ENCODE peak calls at places on chromosomes 11 and 22, in four cellular contexts. D, B, Z and A are unnamed samples.
A peak's percentile ranks its signal among the peaks of the same experiment; 100 is the strongest.

GRCh38 chr22:48318575-48319320 is 1508.9 kb downstream of the BRD1 start:
- DNase-seq in Z (peak; percentile 76), B (no peak), D (no peak), A (no peak)

GRCh38 chr22:17314472-17314871 is 54.8 kb upstream of the CECR2 start:
- DNase-seq in B (no peak), Z (peak; percentile 6), D (no peak), A (no peak)

GRCh38 chr11:68146010-68146540 is 24.9 kb upstream of the CHKA start:
- DNase-seq in D (peak; percentile 19), Z (peak; percentile 95), B (no peak), A (no peak)

GRCh38 chr11:62710001-62710345 is 2.5 kb downstream of the GNG3 start:
- DNase-seq in Z (no peak), D (peak; percentile 55), B (no peak), A (no peak)

GRCh38 chr22:30649430-30650007 is 13.9 kb downstream of the SLC35E4 start:
- DNase-seq in Z (peak; percentile 89), B (peak; percentile 63), D (peak; percentile 77), A (peak; percentile 45)

GRCh38 chr11:116182356-116182966 is 590.3 kb downstream of the BUD13 start:
- DNase-seq in B (no peak), Z (no peak), D (no peak), A (no peak)

GRCh38 chr11:133842053-133842452 is 3.3 kb downstream of the SPATA19 start:
- DNase-seq in D (no peak), B (no peak), Z (peak; percentile 69), A (no peak)

GRCh38 chr11:2974272-2974671 is 17.9 kb downstream of the NAP1L4 start:
- DNase-seq in D (no peak), B (no peak), Z (no peak), A (no peak)

GRCh38 chr11:27300974-27301373 is 62.0 kb downstream of the CCDC34 start:
- DNase-seq in Z (no peak), B (no peak), D (no peak), A (no peak)

GRCh38 chr22:27719033-27719341 is 82.6 kb downstream of the MN1 start:
- DNase-seq in D (no peak), Z (no peak), B (no peak), A (no peak)

GRCh38 chr11:46948378-46949131 is 12.0 kb downstream of the CSTPP1 start:
- DNase-seq in D (peak; percentile 71), B (peak; percentile 89), Z (no peak), A (no peak)

GRCh38 chr11:16820324-16821092 is 82.1 kb downstream of the C11orf58 start:
- DNase-seq in Z (peak; percentile 92), B (peak; percentile 51), D (peak; percentile 70), A (peak; percentile 23)

GRCh38 chr11:120597250-120597649 is 85.7 kb downstream of the GRIK4 start:
- DNase-seq in Z (no peak), B (no peak), D (no peak), A (no peak)

GRCh38 chr11:104967493-104968364 is 645 bp downstream of the CASP4 start:
- DNase-seq in B (no peak), D (peak; percentile 37), Z (no peak), A (no peak)

GRCh38 chr11:104164028-104164520 is at the start of gene PDGFD:
- DNase-seq in Z (peak; percentile 93), B (peak; percentile 10), D (peak; percentile 62), A (peak; percentile 25)

GRCh38 chr11:44006882-44007495 is 40.8 kb upstream of the ACCSL start:
- DNase-seq in Z (peak; percentile 76), B (no peak), D (no peak), A (no peak)

GRCh38 chr11:69353696-69354544 is 60.0 kb downstream of the MYEOV start:
- DNase-seq in B (no peak), D (no peak), Z (peak; percentile 68), A (no peak)

GRCh38 chr22:38927033-38927789 is 30.2 kb upstream of the APOBEC3A start:
- DNase-seq in D (peak; percentile 59), Z (peak; percentile 90), B (peak; percentile 54), A (peak; percentile 40)

GRCh38 chr11:4393209-4394196 is at the start of gene TRIM21:
- DNase-seq in B (peak; percentile 75), D (peak; percentile 83), Z (peak; percentile 95), A (peak; percentile 74)

GRCh38 chr11:45294499-45294898 is 8.4 kb upstream of the SYT13 start:
- DNase-seq in D (no peak), B (no peak), Z (no peak), A (no peak)

GRCh38 chr11:45300715-45301114 is 14.6 kb upstream of the SYT13 start:
- DNase-seq in D (no peak), B (no peak), Z (peak; percentile 74), A (no peak)

GRCh38 chr11:45296085-45296484 is 9.9 kb upstream of the SYT13 start:
- DNase-seq in Z (no peak), B (no peak), D (no peak), A (no peak)

GRCh38 chr11:45301537-45302246 is 15.6 kb upstream of the SYT13 start:
- DNase-seq in B (no peak), Z (peak; percentile 68), D (no peak), A (no peak)

DNA sequence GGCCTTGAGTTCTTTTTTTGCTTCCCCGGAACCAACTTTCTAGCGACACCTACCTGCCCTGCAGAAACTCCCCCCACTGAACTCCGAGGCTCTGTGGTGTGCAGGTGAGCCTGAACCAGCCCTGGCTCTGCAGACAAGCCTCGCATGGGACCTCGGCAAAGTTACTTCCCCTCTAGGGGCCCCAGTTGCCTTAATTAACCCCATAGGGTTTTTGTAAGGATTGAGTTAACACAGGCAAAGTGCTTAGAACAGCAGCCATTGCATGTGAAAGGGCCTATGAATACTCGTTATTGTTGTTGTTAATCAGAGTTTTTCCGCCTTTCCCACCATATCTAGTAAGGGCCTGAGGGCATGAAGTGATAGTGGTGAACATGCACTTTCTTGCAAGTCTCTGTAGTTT is 12.6 kb upstream of the SYT13 start:
- DNase-seq in D (no peak), Z (no peak), B (no peak), A (no peak)
- TF ChIP-seq CTCF in D (no peak), Z (no peak), B (no peak), A (no peak)

GRCh38 chr11:110243804-110244203 is 52.6 kb downstream of the RDX start:
- DNase-seq in B (no peak), Z (no peak), D (no peak), A (no peak)

GRCh38 chr11:110250168-110250567 is 46.2 kb downstream of the RDX start:
- DNase-seq in Z (no peak), D (no peak), B (no peak), A (no peak)

GRCh38 chr11:110253525-110253924 is 42.9 kb downstream of the RDX start:
- DNase-seq in D (no peak), Z (no peak), B (no peak), A (no peak)

GRCh38 chr11:110251837-110252236 is 44.6 kb downstream of the RDX start:
- DNase-seq in D (peak; percentile 43), Z (no peak), B (peak; percentile 63), A (no peak)

GRCh38 chr11:110249066-110249465 is 47.3 kb downstream of the RDX start:
- DNase-seq in B (no peak), Z (no peak), D (peak; percentile 46), A (no peak)
- TF ChIP-seq CTCF in B (peak; percentile 61), Z (no peak), D (peak; percentile 41), A (no peak)

DNA sequence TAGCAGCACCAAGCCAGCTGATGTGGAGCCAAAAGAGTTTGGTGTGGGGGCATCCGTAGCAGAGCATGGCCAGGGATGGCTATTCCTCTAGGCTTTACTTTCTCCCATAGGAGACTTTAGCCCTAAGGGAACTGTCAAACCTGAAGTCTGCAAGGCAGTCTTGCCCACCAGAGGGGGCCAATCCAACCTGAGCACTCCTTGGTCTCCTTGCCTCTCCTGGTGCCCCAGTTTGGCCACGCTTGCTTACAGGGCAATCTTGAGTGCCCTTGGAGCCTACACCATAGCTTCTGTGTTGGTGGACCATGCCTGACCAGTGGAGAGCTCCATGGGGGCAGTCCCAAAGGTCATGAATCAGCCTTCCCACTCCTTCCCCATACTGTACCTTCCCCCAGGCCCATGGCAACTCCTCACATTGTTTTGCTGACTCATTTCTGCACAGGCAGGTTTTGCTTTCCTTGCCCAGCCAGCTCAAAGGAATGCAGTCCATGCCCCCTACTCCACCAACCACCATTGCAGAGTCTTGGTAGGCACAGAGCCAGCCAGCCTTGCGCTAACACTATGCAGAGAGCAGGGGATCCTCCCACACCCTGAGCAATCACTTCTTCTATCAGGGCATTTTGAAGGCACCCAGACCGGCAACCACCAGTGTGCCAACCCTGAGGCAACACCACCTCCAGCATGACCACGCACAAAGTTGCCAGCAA is 1421.2 kb upstream of the RAG2 start:
- DNase-seq in Z (no peak), D (no peak), B (no peak), A (no peak)
- TF ChIP-seq CTCF in Z (no peak), D (no peak), B (no peak), A (no peak)

GRCh38 chr22:37594237-37594636 is 14.3 kb upstream of the LGALS2 start:
- DNase-seq in Z (no peak), B (no peak), D (no peak), A (no peak)
- TF ChIP-seq CTCF in Z (no peak), B (peak; percentile 11), D (no peak), A (no peak)

DNA sequence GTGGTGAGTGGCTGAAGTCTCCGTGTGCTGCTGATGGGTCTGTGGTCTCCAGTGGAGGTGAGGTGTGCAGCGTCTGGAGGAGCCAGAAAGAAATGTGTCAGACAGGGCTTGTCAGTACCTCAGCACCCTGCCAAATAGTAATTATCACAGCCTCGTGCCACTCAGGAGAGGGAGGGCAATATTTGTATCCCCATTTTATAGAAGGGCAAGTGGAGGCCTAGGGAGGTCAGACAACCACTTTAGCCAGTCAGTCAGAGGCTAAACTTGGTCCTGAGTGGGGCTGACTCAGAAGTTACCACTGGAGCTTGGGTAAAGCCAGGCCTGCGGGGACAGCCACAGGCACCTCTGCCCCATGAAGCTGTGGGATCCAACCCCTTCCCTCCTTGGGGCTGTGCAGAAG is 11.5 kb upstream of the ELF5 start:
- DNase-seq in Z (peak; percentile 29), B (no peak), D (no peak), A (no peak)
- TF ChIP-seq CTCF in Z (no peak), B (no peak), D (no peak), A (no peak)

GRCh38 chr22:50190182-50190951 is 4.7 kb downstream of the TRABD start:
- DNase-seq in Z (peak; percentile 95), D (peak; percentile 61), B (peak; percentile 44), A (peak; percentile 85)
- TF ChIP-seq CTCF in Z (no peak), D (peak; percentile 42), B (peak; percentile 69), A (no peak)

GRCh38 chr11:131157678-131158077 is 212.7 kb upstream of the NTM start:
- DNase-seq in B (no peak), Z (no peak), D (no peak), A (no peak)
- TF ChIP-seq CTCF in B (no peak), Z (no peak), D (no peak), A (no peak)

DNA sequence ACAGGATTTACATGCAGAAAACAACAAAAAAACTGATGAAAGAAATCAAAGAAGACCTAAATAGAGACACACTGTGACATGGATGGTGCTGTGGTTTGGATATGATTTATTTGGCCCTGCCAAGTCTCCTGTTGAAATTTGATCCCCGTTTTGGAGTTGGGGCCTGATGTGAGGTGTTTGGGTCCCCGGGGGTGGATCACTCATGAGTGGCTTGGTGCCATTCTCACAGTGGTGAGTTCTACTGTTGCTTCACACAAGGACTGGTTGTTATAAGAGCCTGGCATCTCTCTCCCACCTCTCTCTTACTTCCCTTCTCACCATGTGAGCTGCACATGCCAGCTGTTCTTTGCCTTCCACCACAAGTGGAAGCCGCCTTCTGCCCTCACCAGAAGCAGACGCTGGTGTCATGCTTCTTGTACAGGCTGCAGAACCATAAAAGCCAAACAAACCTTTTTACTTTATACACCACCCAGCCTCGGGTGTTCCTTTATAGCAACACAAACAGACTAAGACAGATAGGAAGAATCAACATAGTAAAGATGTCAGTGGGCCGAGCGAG is 7.8 kb upstream of the RTL6 start:
- DNase-seq in Z (peak; percentile 43), D (no peak), B (no peak), A (no peak)
- TF ChIP-seq CTCF in Z (no peak), D (no peak), B (no peak), A (no peak)